ENCODE peak calls at places on chromosome 3, in ten cellular contexts. A is sigmoid colon, N is GM23338, W is spleen, F is stomach, U is prostate gland, D is breast epithelium, J is SK-N-SH, C is HCT116, K is HepG2. Z is an unnamed sample.

GRCh38 chr3:158735296-158736033 is 3.2 kb upstream of the RARRES1 start:
- DNase-seq in N (no peak), J (no peak), A (no peak), U (no peak), C (no peak), D (no peak), W (no peak), F (no peak), K (no peak), Z (no peak)

GRCh38 chr3:139187648-139188047 is 143.0 kb upstream of the PRR23C start:
- DNase-seq in C (no peak), A (no peak), K (no peak), F (no peak), W (no peak), D (no peak), J (no peak), U (no peak), N (peak), Z (no peak)

GRCh38 chr3:396293-396692 is 199.7 kb downstream of the CHL1 start:
- DNase-seq in J (no peak), K (no peak), D (no peak), N (no peak), W (no peak), F (no peak), C (no peak), A (no peak), U (no peak), Z (no peak)

GRCh38 chr3:102031834-102032233 is 182.5 kb downstream of the NFKBIZ start:
- DNase-seq in A (no peak), N (no peak), F (no peak), W (no peak), K (no peak), C (no peak), U (no peak), D (no peak), J (no peak), Z (no peak)

GRCh38 chr3:133038731-133039398 is 674 bp downstream of the TMEM108 start:
- DNase-seq in F (peak), D (no peak), U (no peak), N (peak), C (no peak), J (peak), K (no peak), A (peak), W (no peak), Z (no peak)

GRCh38 chr3:12158387-12159226 is at the start of gene TIMP4:
- DNase-seq in N (peak), K (peak), W (peak), U (no peak), D (no peak), J (no peak), A (peak), F (peak), C (no peak), Z (peak)

GRCh38 chr3:11853450-11853849 is 6.8 kb upstream of the TAMM41 start:
- DNase-seq in N (no peak), K (no peak), D (no peak), J (no peak), W (no peak), C (no peak), F (no peak), U (no peak), A (no peak), Z (no peak)

GRCh38 chr3:112143251-112143650 is 10.2 kb upstream of the GCSAM start:
- DNase-seq in W (no peak), U (no peak), A (no peak), J (no peak), K (no peak), D (no peak), N (no peak), C (no peak), F (no peak), Z (no peak)

GRCh38 chr3:159929181-159929893 is 59.3 kb upstream of the IL12A start:
- DNase-seq in A (no peak), K (peak), C (no peak), U (no peak), F (no peak), D (no peak), N (peak), J (no peak), W (no peak), Z (no peak)

GRCh38 chr3:124941729-124942128 is 7.2 kb upstream of the MUC13 start:
- DNase-seq in K (no peak), F (no peak), D (no peak), A (no peak), N (no peak), U (no peak), C (no peak), J (no peak), W (no peak), Z (no peak)

GRCh38 chr3:31370093-31370666 is 162.5 kb upstream of the STT3B start:
- DNase-seq in U (no peak), C (no peak), D (no peak), K (no peak), F (no peak), J (no peak), A (no peak), W (no peak), N (no peak), Z (no peak)

GRCh38 chr3:152737021-152737908 is 97.7 kb upstream of the P2RY1 start:
- DNase-seq in F (no peak), A (peak), W (no peak), D (no peak), C (peak), N (no peak), J (no peak), U (no peak), K (no peak), Z (no peak)

GRCh38 chr3:34696831-34697230 is 898.4 kb downstream of the PDCD6IP start:
- DNase-seq in U (no peak), C (no peak), J (no peak), D (no peak), F (no peak), N (no peak), A (no peak), W (no peak), K (no peak), Z (no peak)

GRCh38 chr3:63818282-63819150 is 583 bp upstream of the C3orf49 start:
- DNase-seq in J (peak), A (peak), F (peak), N (peak), C (peak), U (peak), D (no peak), K (peak), W (no peak), Z (no peak)

GRCh38 chr3:141030296-141030695 is 20.9 kb upstream of the SPSB4 start:
- DNase-seq in J (no peak), D (no peak), C (no peak), A (no peak), N (no peak), U (no peak), F (no peak), W (no peak), K (no peak), Z (no peak)

GRCh38 chr3:123907720-123908119 is 23.6 kb upstream of the MYLK start:
- DNase-seq in U (no peak), C (no peak), N (peak), A (no peak), D (no peak), F (no peak), J (no peak), K (no peak), W (no peak), Z (no peak)

GRCh38 chr3:129855454-129856419 is 37.8 kb downstream of the TMCC1 start:
- DNase-seq in F (no peak), K (no peak), N (no peak), D (no peak), A (no peak), U (no peak), W (no peak), C (peak), J (no peak), Z (no peak)

GRCh38 chr3:104908761-104909160 is 457.9 kb upstream of the ALCAM start:
- DNase-seq in C (no peak), N (peak), K (no peak), A (no peak), U (no peak), D (no peak), W (no peak), F (no peak), J (no peak), Z (no peak)

DNA sequence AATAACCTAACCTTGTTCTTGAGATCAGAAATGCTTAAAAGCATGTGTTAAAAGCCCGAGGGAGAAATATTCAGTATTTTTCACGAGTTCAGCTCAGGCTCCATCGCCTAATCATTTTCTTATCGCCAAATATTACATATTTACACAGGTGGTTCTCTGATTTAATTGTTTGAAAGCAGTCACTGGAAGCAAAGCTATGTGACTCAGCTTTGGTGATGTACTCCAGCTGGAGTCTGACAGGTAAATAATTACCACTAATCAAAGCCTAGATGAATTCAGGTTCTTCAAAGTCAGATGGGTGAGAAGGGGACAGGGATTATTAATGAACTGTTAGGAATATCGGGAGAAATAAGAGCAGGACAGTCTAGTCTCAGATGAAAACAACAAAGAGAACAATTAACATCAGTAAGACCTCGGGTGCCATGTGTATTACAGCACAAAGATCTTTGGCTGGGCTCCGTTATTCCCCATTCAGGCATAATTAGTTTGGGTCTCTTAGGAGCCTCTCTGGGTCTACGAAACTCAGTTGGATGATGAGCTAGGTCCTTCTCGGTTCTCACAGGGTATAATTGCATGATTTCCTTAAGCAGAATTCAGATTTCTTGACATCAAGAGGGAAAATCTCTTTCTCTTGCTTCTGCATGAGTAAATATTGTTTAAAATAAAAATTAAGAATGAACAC is 331.8 kb upstream of the ADAMTS9 start:
- DNase-seq in U (no peak), A (no peak), F (no peak), J (no peak), W (no peak), K (no peak), C (no peak), N (peak), D (no peak), Z (no peak)
- TF ChIP-seq CTCF in U (no peak), A (no peak), F (no peak), J (no peak), W (no peak), K (no peak), C (no peak), N (no peak), D (no peak), Z (no peak)

GRCh38 chr3:9395570-9396300 is 1.7 kb upstream of the SETD5 start:
- DNase-seq in C (no peak), K (no peak), A (no peak), N (no peak), U (peak), W (no peak), J (no peak), F (no peak), D (no peak), Z (no peak)

GRCh38 chr3:9396632-9397330 is 634 bp upstream of the SETD5 start:
- DNase-seq in A (peak), C (peak), F (peak), W (peak), N (peak), K (peak), U (peak), D (peak), J (peak), Z (peak)

GRCh38 chr3:9397331-9397910 is at the start of gene SETD5:
- DNase-seq in C (peak), A (peak), K (peak), W (peak), N (peak), J (peak), D (peak), F (peak), U (peak), Z (peak)

GRCh38 chr3:9397911-9398714 is 698 bp downstream of the SETD5 start:
- DNase-seq in K (peak), U (peak), N (peak), F (peak), J (peak), A (peak), W (peak), D (peak), C (no peak), Z (peak)

GRCh38 chr3:9396301-9396631 is 1.1 kb upstream of the SETD5 start:
- DNase-seq in N (peak), C (peak), J (no peak), W (no peak), K (no peak), D (peak), A (peak), F (peak), U (peak), Z (peak)
- TF ChIP-seq POLR2AphosphoS5 in N (peak), C (peak), J (peak), W (no peak), K (no peak), D (no peak), A (peak), F (peak), U (peak), Z (no peak)

DNA sequence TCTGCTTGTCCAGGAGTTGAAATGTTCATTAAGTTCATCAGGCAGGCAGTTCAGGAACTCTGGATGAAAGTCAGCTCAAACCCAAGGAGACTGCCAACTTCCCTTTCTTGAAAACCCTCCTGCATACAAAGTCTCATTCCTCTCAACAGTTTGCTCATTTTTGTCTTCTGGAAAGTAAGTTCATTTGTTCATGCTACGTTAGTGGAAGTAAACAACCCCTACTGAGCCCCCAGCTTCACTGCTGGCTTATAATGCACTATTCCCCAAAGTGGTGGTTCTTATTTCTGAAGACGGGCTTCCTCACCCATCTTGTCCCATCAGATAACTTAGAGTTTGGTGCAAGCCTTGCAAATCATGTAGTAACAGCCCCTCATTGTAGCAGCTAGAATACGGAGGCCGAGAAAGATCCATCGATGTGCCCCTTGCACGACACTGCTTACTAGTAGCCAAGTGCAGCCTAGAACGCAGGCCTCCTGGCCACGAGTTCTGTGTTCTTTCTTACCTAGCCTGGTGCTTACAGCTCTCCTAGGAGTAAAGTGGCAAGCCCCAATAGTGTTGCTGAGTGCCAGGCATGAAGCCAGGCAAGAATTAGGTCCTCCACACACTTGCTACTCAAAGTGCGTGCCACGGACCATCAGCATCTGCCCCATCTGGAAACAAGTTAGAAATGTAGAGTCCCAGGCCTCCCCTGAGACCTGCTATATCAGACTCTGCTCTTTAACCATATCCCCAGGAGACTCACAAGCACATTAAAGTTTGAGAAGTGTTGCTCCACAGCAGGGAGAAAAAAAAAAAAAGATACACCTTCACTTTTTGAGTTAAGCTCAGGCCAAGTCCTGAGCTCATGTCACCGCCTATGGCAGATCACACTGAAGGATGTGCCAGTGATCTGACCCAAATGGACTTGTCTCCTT is 82.5 kb downstream of the RFTN1 start:
- DNase-seq in K (no peak), W (peak), D (no peak), A (no peak), U (no peak), F (no peak), C (no peak), N (no peak), J (no peak), Z (no peak)
- H3K27ac ChIP-seq in K (no peak), W (no peak), D (no peak), A (no peak), U (no peak), F (no peak), C (no peak), N (no peak), J (no peak), Z (no peak)

GRCh38 chr3:188362405-188362831 is 208.5 kb downstream of the LPP start:
- DNase-seq in A (no peak), W (no peak), N (no peak), C (peak), F (no peak), K (peak), J (no peak), D (no peak), U (peak), Z (no peak)
- TF ChIP-seq CTCF in A (no peak), W (no peak), N (no peak), C (peak), F (no peak), K (no peak), J (peak), D (no peak), U (no peak), Z (no peak)

GRCh38 chr3:98731720-98732238 is 31.4 kb upstream of the ST3GAL6 start:
- DNase-seq in U (no peak), N (no peak), J (peak), C (no peak), K (peak), F (no peak), W (no peak), D (no peak), A (no peak), Z (no peak)

GRCh38 chr3:98733778-98734281 is 29.3 kb upstream of the ST3GAL6 start:
- DNase-seq in A (no peak), J (peak), N (peak), D (no peak), C (no peak), W (no peak), U (peak), F (no peak), K (peak), Z (no peak)

GRCh38 chr3:98732239-98733054 is 30.7 kb upstream of the ST3GAL6 start:
- DNase-seq in A (peak), J (peak), F (peak), C (peak), N (peak), D (peak), W (peak), K (peak), U (peak), Z (peak)

GRCh38 chr3:98734311-98734710 is 28.8 kb upstream of the ST3GAL6 start:
- DNase-seq in F (no peak), N (no peak), A (no peak), W (no peak), C (no peak), J (no peak), K (no peak), U (no peak), D (no peak), Z (no peak)

GRCh38 chr3:98733055-98733777 is 29.9 kb upstream of the ST3GAL6 start:
- DNase-seq in K (peak), N (no peak), C (no peak), W (peak), J (peak), A (peak), F (peak), U (peak), D (no peak), Z (peak)
- TF ChIP-seq POLR2AphosphoS5 in K (no peak), N (no peak), C (no peak), W (no peak), J (no peak), A (no peak), F (no peak), U (no peak), D (no peak), Z (no peak)

DNA sequence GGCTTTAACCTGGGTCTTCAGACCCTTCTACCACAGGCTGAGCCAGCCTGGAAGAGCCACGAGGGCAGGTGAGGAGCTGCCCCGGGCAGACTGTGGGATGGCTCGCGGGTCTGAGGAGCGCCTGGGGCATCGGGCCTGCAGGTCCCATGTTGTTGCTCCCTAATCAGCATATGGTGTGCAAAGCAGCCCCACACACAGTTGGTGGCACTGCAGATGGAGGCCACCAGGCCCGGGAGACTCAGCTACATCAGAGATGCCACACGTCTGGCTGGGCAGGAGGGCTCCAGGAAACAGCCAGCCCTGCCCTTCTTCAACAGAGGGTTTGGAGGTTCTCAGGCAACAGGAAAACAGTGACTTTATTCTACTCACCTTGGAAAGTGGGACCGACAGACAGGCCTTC is 63.9 kb downstream of the XXYLT1 start:
- DNase-seq in J (no peak), D (no peak), C (no peak), W (no peak), K (no peak), F (no peak), U (no peak), A (no peak), N (no peak), Z (no peak)
- H3K27ac ChIP-seq in J (no peak), D (peak), C (no peak), W (peak), K (no peak), F (peak), U (no peak), A (peak), N (no peak), Z (no peak)

DNA sequence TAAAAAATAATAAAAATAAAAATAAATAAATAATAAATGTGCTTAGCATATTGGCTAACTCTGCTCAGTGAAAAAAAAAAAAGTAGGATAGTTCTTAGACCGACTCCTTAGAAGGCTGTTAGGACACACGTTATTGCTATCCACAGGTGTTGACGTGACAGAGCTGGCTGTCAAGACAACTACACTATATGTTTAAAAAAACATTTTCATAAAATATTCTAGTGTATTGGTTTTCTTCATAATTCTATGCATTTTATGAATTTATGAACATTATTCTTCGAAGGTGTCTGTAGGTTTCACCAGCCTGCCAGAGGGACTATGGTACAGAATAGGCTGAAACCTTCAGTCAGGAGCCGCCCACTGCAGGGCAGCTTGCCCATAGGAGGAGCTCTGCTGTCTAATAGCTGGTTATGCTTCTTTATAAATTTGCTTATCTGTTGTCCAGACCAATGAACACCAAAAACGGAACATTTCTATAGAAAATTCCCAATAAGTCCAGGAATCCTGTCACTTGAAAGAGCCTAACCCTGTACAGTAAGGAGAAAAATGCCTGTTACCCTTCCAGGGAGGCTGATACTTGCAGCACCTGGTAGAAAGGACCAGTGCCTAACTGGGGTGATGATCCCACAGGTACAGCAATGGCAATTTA is 9.1 kb downstream of the TM4SF1 start:
- DNase-seq in W (no peak), F (no peak), N (no peak), U (no peak), D (no peak), C (no peak), A (no peak), J (no peak), K (no peak), Z (no peak)
- TF ChIP-seq CTCF in W (no peak), F (no peak), N (peak), U (no peak), D (no peak), C (peak), A (no peak), J (peak), K (peak), Z (no peak)

DNA sequence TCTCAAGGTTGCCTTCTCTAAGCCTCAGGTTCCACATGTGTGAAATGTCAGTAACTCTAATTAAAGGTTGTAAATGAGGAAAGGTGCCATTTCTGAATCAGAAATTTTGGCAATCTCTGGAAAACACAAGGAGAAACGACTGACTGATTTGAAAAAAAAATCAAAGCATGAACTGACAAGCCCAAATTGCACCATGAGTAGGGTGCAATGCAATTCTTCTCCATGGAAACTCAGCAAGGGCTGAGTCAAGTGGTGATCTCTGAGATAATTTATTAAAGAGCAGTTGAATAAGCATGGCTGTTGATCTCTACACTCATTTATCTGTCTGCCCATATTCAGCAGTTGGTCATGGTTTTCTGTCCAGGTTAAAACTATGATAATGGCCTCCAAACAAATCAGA is 201.6 kb upstream of the CMC1 start:
- DNase-seq in D (no peak), F (no peak), U (no peak), A (no peak), W (no peak), J (no peak), N (no peak), C (no peak), K (no peak), Z (no peak)
- TF ChIP-seq POLR2AphosphoS5 in D (no peak), F (no peak), U (no peak), A (no peak), W (no peak), J (no peak), N (no peak), C (no peak), K (no peak), Z (no peak)